ENCODE peak calls at places on chromosomes 5 and 9, in five cellular contexts. V, N, H, R and X are unnamed samples.

GRCh38 chr5:548256-548655 is 24.0 kb upstream of the SLC9A3 start:
- DNase-seq in V (no peak), N (no peak), H (no peak), R (no peak), X (no peak)

GRCh38 chr9:119284118-119284517 is 85.1 kb downstream of the BRINP1 start:
- DNase-seq in V (no peak), N (peak), H (peak), R (no peak), X (no peak)

GRCh38 chr5:43171926-43172325 is 20.1 kb upstream of the NIM1K start:
- DNase-seq in V (no peak), N (no peak), H (no peak), R (no peak), X (peak)

GRCh38 chr5:159050408-159051091 is 49.2 kb downstream of the EBF1 start:
- DNase-seq in V (no peak), N (no peak), H (no peak), R (no peak), X (no peak)

GRCh38 chr5:169808118-169808581 is 171.1 kb downstream of the DOCK2 start:
- DNase-seq in V (no peak), N (no peak), H (no peak), R (no peak), X (no peak)

GRCh38 chr5:43040287-43041098 is at the start of gene ANXA2R:
- DNase-seq in V (peak), N (peak), H (peak), R (no peak), X (peak)

GRCh38 chr9:107323836-107324235 is 40.8 kb downstream of the RAD23B start:
- DNase-seq in V (no peak), N (no peak), H (no peak), R (no peak), X (no peak)

GRCh38 chr9:134434896-134435506 is 108.7 kb downstream of the RXRA start:
- DNase-seq in V (no peak), N (peak), H (peak), R (no peak), X (peak)

GRCh38 chr5:171714851-171715250 is 70.8 kb upstream of the SMIM23 start:
- DNase-seq in V (no peak), N (no peak), H (no peak), R (no peak), X (no peak)

DNA sequence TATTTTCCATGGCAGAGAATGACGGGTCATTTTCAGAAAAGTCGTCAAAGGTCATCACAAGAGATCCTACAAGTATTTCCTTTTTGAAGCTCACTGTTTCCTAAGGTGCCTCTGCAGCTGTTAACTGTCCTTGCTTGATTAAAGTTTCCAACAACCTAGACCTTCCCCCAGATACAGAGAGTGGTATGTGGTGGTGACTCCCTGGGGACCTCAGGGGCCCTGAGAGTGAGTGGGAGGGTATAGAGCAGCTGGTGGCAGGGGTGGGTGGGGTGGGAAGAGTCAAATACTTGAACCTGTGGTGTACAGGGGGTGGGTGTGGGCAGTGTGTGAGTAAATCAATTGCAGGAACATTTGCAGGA is 1.6 kb upstream of the CD72 start:
- DNase-seq in V (no peak), N (no peak), H (no peak), R (peak), X (no peak)
- H3K27ac ChIP-seq in V (no peak), N (no peak), H (no peak), R (peak), X (no peak)

DNA sequence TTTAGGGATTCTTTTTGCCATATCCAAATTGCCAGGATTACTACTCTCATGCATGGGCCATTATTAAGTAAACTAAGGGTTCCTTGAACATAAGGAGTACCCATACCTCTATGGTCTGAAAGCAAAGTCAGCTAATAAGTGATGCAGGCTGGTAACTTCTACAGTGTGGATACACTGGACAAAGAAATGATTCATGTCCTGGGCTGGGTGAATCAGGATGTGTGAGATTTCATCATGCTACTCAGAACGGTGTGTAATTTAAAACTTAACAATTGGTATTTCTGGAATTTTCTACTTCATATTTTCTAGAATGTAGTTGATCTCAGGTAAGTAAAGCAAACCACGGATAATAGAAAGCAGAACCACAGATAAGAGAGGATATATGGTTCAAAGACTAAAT is 428.8 kb downstream of the CHSY3 start:
- DNase-seq in V (no peak), N (peak), H (no peak), R (no peak), X (peak)
- TF ChIP-seq MYC in V (no peak), N (no peak), H (no peak), R (no peak), X (no peak)

DNA sequence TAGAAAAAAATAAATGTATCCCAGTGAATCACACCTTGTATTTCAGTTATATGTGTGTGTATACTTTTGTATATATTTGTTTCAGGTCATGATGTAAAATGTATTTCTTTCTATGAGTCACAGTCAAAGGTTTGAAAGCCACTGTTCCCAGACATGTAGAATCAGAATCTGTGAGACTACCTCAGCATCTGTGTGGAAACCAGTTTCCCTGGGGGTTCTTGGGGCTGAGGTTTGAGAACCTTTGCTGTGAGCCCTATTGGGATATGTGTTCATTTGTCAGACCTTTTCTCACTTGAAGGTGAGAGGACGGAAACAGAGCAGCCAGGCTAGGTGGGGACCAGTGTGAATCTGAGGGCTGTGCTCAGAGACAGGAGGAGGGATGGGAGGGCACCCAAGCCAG is 78.7 kb upstream of the SAP30L start:
- DNase-seq in V (no peak), N (no peak), H (no peak), R (no peak), X (peak)
- H3K27ac ChIP-seq in V (no peak), N (peak), H (peak), R (peak), X (peak)

GRCh38 chr9:97598461-97599288 is 34.5 kb downstream of the TSTD2 start:
- DNase-seq in V (peak), N (peak), H (peak), R (peak), X (peak)

GRCh38 chr9:97591535-97591934 is 41.6 kb downstream of the TSTD2 start:
- DNase-seq in V (no peak), N (no peak), H (no peak), R (no peak), X (no peak)

GRCh38 chr9:97596906-97597305 is 36.3 kb downstream of the TSTD2 start:
- DNase-seq in V (no peak), N (no peak), H (no peak), R (no peak), X (no peak)

GRCh38 chr9:97594414-97594921 is 38.7 kb downstream of the TSTD2 start:
- DNase-seq in V (no peak), N (no peak), H (no peak), R (no peak), X (no peak)

GRCh38 chr9:97593960-97594359 is 39.2 kb downstream of the TSTD2 start:
- DNase-seq in V (no peak), N (no peak), H (no peak), R (no peak), X (no peak)
- TF ChIP-seq MYC in V (no peak), N (no peak), H (no peak), R (no peak), X (no peak)

GRCh38 chr5:139458580-139459407 is 3.7 kb downstream of the ECSCR start:
- DNase-seq in V (no peak), N (no peak), H (no peak), R (peak), X (peak)
- H3K27ac ChIP-seq in V (no peak), N (no peak), H (no peak), R (peak), X (peak)

DNA sequence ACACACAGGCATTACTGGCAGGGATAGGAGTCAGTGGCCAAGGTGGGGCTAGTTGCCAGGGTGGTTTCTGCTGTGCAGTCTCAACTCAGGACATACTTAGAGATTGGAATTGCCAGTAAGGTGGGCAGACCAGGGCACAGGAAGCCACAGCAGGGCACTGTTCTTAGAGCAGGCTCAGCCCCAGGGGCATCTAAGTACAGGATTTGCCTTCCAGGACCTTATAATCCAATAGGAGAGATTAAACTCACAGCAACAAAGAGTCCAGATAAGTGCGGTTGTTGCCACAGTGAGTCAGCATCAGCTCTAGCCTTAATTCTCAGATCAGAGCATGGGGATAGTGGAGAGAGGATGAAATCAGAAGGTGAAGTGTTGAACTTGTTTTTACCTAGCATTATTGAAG is 265.8 kb upstream of the TRPC7 start:
- DNase-seq in V (no peak), N (no peak), H (no peak), R (no peak), X (peak)
- TF ChIP-seq MYC in V (no peak), N (no peak), H (no peak), R (no peak), X (no peak)

DNA sequence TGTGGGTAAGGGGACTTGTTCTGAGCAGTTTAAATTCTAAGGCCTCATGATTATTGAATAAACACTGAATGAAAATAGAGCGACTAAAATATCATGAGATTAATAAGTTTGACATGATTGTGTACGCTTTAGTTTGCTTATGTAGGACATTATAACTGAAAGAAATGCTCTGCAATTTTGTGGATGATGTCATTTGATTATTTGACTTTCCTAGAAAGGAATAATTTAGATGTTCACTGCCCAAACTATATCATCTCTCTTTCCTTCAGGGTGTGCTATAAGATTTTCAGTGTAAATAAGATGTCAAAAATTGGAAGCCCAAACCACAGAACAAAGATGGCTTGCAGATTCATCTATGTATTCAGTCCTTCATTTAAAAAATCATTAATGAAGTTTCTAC is 115.7 kb upstream of the MTAP start:
- DNase-seq in V (no peak), N (no peak), H (no peak), R (no peak), X (no peak)
- H3K27ac ChIP-seq in V (no peak), N (peak), H (no peak), R (no peak), X (peak)